ENCODE peak calls at places on chromosome 5, in eight cellular contexts. One of them, this sample, is unnamed.

GRCh38 chr5:109863752-109864151 is 174.0 kb downstream of the MAN2A1 start:
- DNase-seq in GM12865: no peak
- DNase-seq in cardiac muscle cell: no peak
- DNase-seq in progenitor cell of endocrine pancreas: no peak
- DNase-seq in B cell: no peak
- DNase-seq in colonic mucosa: no peak
- DNase-seq in fibroblast of mammary gland: peak
- DNase-seq in H1: no peak
- DNase-seq in this sample: no peak

GRCh38 chr5:155883966-155884555 is 442.9 kb upstream of the SGCD start:
- DNase-seq in progenitor cell of endocrine pancreas: no peak
- DNase-seq in fibroblast of mammary gland: no peak
- DNase-seq in B cell: no peak
- DNase-seq in colonic mucosa: no peak
- DNase-seq in H1: no peak
- DNase-seq in cardiac muscle cell: no peak
- DNase-seq in GM12865: no peak
- DNase-seq in this sample: no peak

GRCh38 chr5:98066910-98067309 is 706.6 kb upstream of the RGMB start:
- DNase-seq in B cell: no peak
- DNase-seq in fibroblast of mammary gland: peak
- DNase-seq in H1: no peak
- DNase-seq in cardiac muscle cell: no peak
- DNase-seq in colonic mucosa: no peak
- DNase-seq in GM12865: no peak
- DNase-seq in progenitor cell of endocrine pancreas: no peak
- DNase-seq in this sample: no peak

GRCh38 chr5:176864755-176865154 is 34.4 kb downstream of the HK3 start:
- DNase-seq in progenitor cell of endocrine pancreas: no peak
- DNase-seq in B cell: no peak
- DNase-seq in H1: no peak
- DNase-seq in colonic mucosa: no peak
- DNase-seq in GM12865: no peak
- DNase-seq in fibroblast of mammary gland: no peak
- DNase-seq in cardiac muscle cell: no peak
- DNase-seq in this sample: no peak

GRCh38 chr5:62791059-62791458 is 212.4 kb downstream of the LRRC70 start:
- DNase-seq in GM12865: no peak
- DNase-seq in cardiac muscle cell: peak
- DNase-seq in fibroblast of mammary gland: peak
- DNase-seq in colonic mucosa: no peak
- DNase-seq in H1: no peak
- DNase-seq in B cell: no peak
- DNase-seq in progenitor cell of endocrine pancreas: no peak
- DNase-seq in this sample: no peak

GRCh38 chr5:41256400-41256799 is 43.1 kb upstream of the C6 start:
- DNase-seq in colonic mucosa: no peak
- DNase-seq in B cell: no peak
- DNase-seq in progenitor cell of endocrine pancreas: no peak
- DNase-seq in fibroblast of mammary gland: peak
- DNase-seq in H1: no peak
- DNase-seq in cardiac muscle cell: no peak
- DNase-seq in GM12865: no peak
- DNase-seq in this sample: no peak

GRCh38 chr5:132770476-132771159 is 6.4 kb downstream of the SEPTIN8 start:
- DNase-seq in GM12865: no peak
- DNase-seq in colonic mucosa: no peak
- DNase-seq in B cell: no peak
- DNase-seq in progenitor cell of endocrine pancreas: no peak
- DNase-seq in cardiac muscle cell: no peak
- DNase-seq in H1: no peak
- DNase-seq in fibroblast of mammary gland: no peak
- DNase-seq in this sample: no peak

GRCh38 chr5:177300236-177300880 is 3.2 kb downstream of the RAB24 start:
- DNase-seq in GM12865: peak
- DNase-seq in progenitor cell of endocrine pancreas: no peak
- DNase-seq in cardiac muscle cell: peak
- DNase-seq in fibroblast of mammary gland: peak
- DNase-seq in B cell: peak
- DNase-seq in colonic mucosa: peak
- DNase-seq in H1: no peak
- DNase-seq in this sample: no peak

GRCh38 chr5:10034008-10034407 is 215.7 kb downstream of the ATPSCKMT start:
- DNase-seq in B cell: no peak
- DNase-seq in progenitor cell of endocrine pancreas: no peak
- DNase-seq in colonic mucosa: no peak
- DNase-seq in H1: no peak
- DNase-seq in fibroblast of mammary gland: peak
- DNase-seq in GM12865: no peak
- DNase-seq in cardiac muscle cell: no peak
- DNase-seq in this sample: no peak

GRCh38 chr5:53478411-53479044 is 1.9 kb upstream of the FST start:
- DNase-seq in GM12865: peak
- DNase-seq in progenitor cell of endocrine pancreas: no peak
- DNase-seq in B cell: peak
- DNase-seq in cardiac muscle cell: peak
- DNase-seq in colonic mucosa: peak
- DNase-seq in fibroblast of mammary gland: peak
- DNase-seq in H1: peak
- DNase-seq in this sample: no peak

GRCh38 chr5:180494510-180495181 is 467 bp downstream of the CNOT6 start:
- DNase-seq in B cell: no peak
- DNase-seq in fibroblast of mammary gland: no peak
- DNase-seq in cardiac muscle cell: peak
- DNase-seq in GM12865: peak
- DNase-seq in colonic mucosa: peak
- DNase-seq in progenitor cell of endocrine pancreas: peak
- DNase-seq in H1: peak
- DNase-seq in this sample: no peak
- TF ChIP-seq CTCF in B cell: peak
- TF ChIP-seq CTCF in fibroblast of mammary gland: no peak
- TF ChIP-seq CTCF in cardiac muscle cell: no peak
- TF ChIP-seq CTCF in GM12865: no peak
- TF ChIP-seq CTCF in colonic mucosa: no peak
- TF ChIP-seq CTCF in progenitor cell of endocrine pancreas: peak
- TF ChIP-seq CTCF in H1: no peak
- TF ChIP-seq CTCF in this sample: no peak

GRCh38 chr5:65037845-65038815 is 269.4 kb downstream of the CWC27 start:
- DNase-seq in H1: peak
- DNase-seq in progenitor cell of endocrine pancreas: no peak
- DNase-seq in cardiac muscle cell: no peak
- DNase-seq in colonic mucosa: peak
- DNase-seq in B cell: no peak
- DNase-seq in GM12865: no peak
- DNase-seq in fibroblast of mammary gland: no peak
- DNase-seq in this sample: no peak
- TF ChIP-seq CTCF in H1: peak
- TF ChIP-seq CTCF in progenitor cell of endocrine pancreas: peak
- TF ChIP-seq CTCF in cardiac muscle cell: no peak
- TF ChIP-seq CTCF in colonic mucosa: peak
- TF ChIP-seq CTCF in B cell: peak
- TF ChIP-seq CTCF in GM12865: peak
- TF ChIP-seq CTCF in fibroblast of mammary gland: peak
- TF ChIP-seq CTCF in this sample: peak

GRCh38 chr5:44860267-44860666 is 51.5 kb downstream of the MRPS30 start:
- DNase-seq in H1: no peak
- DNase-seq in colonic mucosa: no peak
- DNase-seq in cardiac muscle cell: no peak
- DNase-seq in GM12865: no peak
- DNase-seq in progenitor cell of endocrine pancreas: no peak
- DNase-seq in fibroblast of mammary gland: no peak
- DNase-seq in B cell: no peak
- DNase-seq in this sample: no peak

GRCh38 chr5:44868541-44868940 is 59.8 kb downstream of the MRPS30 start:
- DNase-seq in H1: no peak
- DNase-seq in GM12865: no peak
- DNase-seq in progenitor cell of endocrine pancreas: no peak
- DNase-seq in cardiac muscle cell: no peak
- DNase-seq in fibroblast of mammary gland: no peak
- DNase-seq in B cell: no peak
- DNase-seq in colonic mucosa: no peak
- DNase-seq in this sample: no peak

GRCh38 chr5:44862808-44863207 is 54.1 kb downstream of the MRPS30 start:
- DNase-seq in GM12865: peak
- DNase-seq in H1: no peak
- DNase-seq in colonic mucosa: no peak
- DNase-seq in cardiac muscle cell: peak
- DNase-seq in progenitor cell of endocrine pancreas: no peak
- DNase-seq in fibroblast of mammary gland: peak
- DNase-seq in B cell: no peak
- DNase-seq in this sample: no peak
- TF ChIP-seq CTCF in GM12865: peak
- TF ChIP-seq CTCF in H1: no peak
- TF ChIP-seq CTCF in colonic mucosa: no peak
- TF ChIP-seq CTCF in cardiac muscle cell: no peak
- TF ChIP-seq CTCF in progenitor cell of endocrine pancreas: peak
- TF ChIP-seq CTCF in fibroblast of mammary gland: peak
- TF ChIP-seq CTCF in B cell: no peak
- TF ChIP-seq CTCF in this sample: peak

DNA sequence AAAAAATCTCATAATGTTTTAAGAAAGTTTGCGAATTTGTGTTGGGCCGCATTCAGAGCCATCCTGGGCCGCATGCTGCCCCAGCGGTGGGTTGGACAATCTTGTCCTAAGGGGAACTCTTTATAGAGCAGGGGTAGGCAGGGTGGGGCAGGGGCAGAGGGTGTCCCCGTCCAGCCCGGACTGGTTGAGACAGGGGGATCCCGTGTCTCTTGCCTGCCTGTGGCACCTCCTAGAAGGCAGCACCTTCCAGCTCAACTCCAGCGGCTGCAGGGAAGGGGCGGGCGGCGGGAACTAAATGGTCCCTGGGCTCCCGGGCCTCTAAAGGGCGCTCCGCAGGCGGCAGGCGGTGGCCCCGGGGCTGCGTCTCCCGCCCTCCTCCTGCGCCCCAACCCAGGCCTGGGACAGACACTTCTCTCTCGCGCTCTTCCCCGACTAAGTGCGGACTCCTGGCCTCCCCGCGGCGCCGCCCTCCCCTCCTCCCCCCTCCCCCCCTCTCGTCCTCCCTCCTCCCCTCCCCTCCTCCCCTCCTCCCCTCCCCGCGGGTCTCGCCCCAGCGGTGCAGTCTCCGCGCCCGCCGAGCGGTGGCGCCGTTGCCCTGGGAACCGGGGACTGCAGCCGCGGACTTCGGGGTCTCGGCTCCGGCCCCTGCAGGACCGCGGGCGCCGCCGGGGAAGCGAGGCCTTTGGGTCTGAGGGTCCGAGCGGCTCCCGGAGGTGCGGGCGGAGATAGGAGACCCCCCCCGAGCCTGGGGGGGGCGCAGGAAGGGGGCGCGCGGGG is 132.6 kb downstream of the MRPL36 start:
- DNase-seq in cardiac muscle cell: peak
- DNase-seq in progenitor cell of endocrine pancreas: peak
- DNase-seq in H1: peak
- DNase-seq in GM12865: no peak
- DNase-seq in B cell: peak
- DNase-seq in fibroblast of mammary gland: peak
- DNase-seq in colonic mucosa: no peak
- DNase-seq in this sample: peak
- TF ChIP-seq CTCF in cardiac muscle cell: peak
- TF ChIP-seq CTCF in progenitor cell of endocrine pancreas: peak
- TF ChIP-seq CTCF in H1: no peak
- TF ChIP-seq CTCF in GM12865: peak
- TF ChIP-seq CTCF in B cell: peak
- TF ChIP-seq CTCF in fibroblast of mammary gland: no peak
- TF ChIP-seq CTCF in colonic mucosa: no peak
- TF ChIP-seq CTCF in this sample: peak

DNA sequence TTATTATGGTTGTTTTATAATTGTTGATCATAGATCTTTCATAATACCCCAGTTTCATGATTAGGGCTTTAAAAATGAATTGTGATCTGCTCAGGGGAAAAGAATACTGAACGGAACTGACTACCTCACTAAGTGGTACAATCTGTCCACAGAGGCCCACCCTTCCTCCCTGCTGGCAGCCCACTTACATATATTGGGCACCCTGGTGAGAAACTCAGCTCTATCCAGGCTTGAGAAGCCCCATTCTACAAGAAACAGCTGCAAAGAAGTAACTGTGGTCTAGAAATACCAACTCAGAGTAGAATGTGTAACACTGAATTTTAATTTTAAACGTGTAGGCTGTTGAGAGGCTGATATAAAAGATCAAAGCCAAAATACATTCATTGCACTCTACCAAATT is 46.9 kb downstream of the TSSK1B start:
- DNase-seq in cardiac muscle cell: no peak
- DNase-seq in H1: no peak
- DNase-seq in progenitor cell of endocrine pancreas: no peak
- DNase-seq in B cell: no peak
- DNase-seq in GM12865: no peak
- DNase-seq in fibroblast of mammary gland: no peak
- DNase-seq in colonic mucosa: no peak
- DNase-seq in this sample: no peak
- TF ChIP-seq CTCF in cardiac muscle cell: no peak
- TF ChIP-seq CTCF in H1: no peak
- TF ChIP-seq CTCF in progenitor cell of endocrine pancreas: no peak
- TF ChIP-seq CTCF in B cell: no peak
- TF ChIP-seq CTCF in GM12865: no peak
- TF ChIP-seq CTCF in fibroblast of mammary gland: no peak
- TF ChIP-seq CTCF in colonic mucosa: no peak
- TF ChIP-seq CTCF in this sample: no peak

GRCh38 chr5:71454913-71455312 is 538 bp upstream of the BDP1 start:
- DNase-seq in B cell: no peak
- DNase-seq in GM12865: no peak
- DNase-seq in H1: no peak
- DNase-seq in cardiac muscle cell: no peak
- DNase-seq in fibroblast of mammary gland: no peak
- DNase-seq in progenitor cell of endocrine pancreas: no peak
- DNase-seq in colonic mucosa: no peak
- DNase-seq in this sample: no peak

GRCh38 chr5:71457106-71457505 is 1.7 kb downstream of the BDP1 start:
- DNase-seq in H1: no peak
- DNase-seq in cardiac muscle cell: no peak
- DNase-seq in B cell: no peak
- DNase-seq in GM12865: no peak
- DNase-seq in colonic mucosa: no peak
- DNase-seq in progenitor cell of endocrine pancreas: no peak
- DNase-seq in fibroblast of mammary gland: no peak
- DNase-seq in this sample: no peak

GRCh38 chr5:71452876-71453275 is 2.6 kb upstream of the BDP1 start:
- DNase-seq in B cell: no peak
- DNase-seq in progenitor cell of endocrine pancreas: no peak
- DNase-seq in cardiac muscle cell: no peak
- DNase-seq in H1: no peak
- DNase-seq in fibroblast of mammary gland: no peak
- DNase-seq in colonic mucosa: no peak
- DNase-seq in GM12865: no peak
- DNase-seq in this sample: no peak

GRCh38 chr5:71456362-71456743 is 902 bp downstream of the BDP1 start:
- DNase-seq in H1: no peak
- DNase-seq in progenitor cell of endocrine pancreas: no peak
- DNase-seq in B cell: no peak
- DNase-seq in GM12865: peak
- DNase-seq in colonic mucosa: no peak
- DNase-seq in cardiac muscle cell: no peak
- DNase-seq in fibroblast of mammary gland: peak
- DNase-seq in this sample: no peak

GRCh38 chr5:71455427-71456361 is at the start of gene BDP1:
- DNase-seq in progenitor cell of endocrine pancreas: peak
- DNase-seq in B cell: peak
- DNase-seq in H1: peak
- DNase-seq in fibroblast of mammary gland: peak
- DNase-seq in GM12865: peak
- DNase-seq in colonic mucosa: peak
- DNase-seq in cardiac muscle cell: peak
- DNase-seq in this sample: peak
- TF ChIP-seq CTCF in progenitor cell of endocrine pancreas: peak
- TF ChIP-seq CTCF in B cell: peak
- TF ChIP-seq CTCF in H1: peak
- TF ChIP-seq CTCF in fibroblast of mammary gland: peak
- TF ChIP-seq CTCF in GM12865: peak
- TF ChIP-seq CTCF in colonic mucosa: no peak
- TF ChIP-seq CTCF in cardiac muscle cell: peak
- TF ChIP-seq CTCF in this sample: peak

This sample was measured in osteocyte.